ENCODE peak calls at places on chromosomes 11 and 22, in seven cellular contexts. Z, Q, C, O, I, E and G are unnamed samples.

GRCh38 chr11:73876424-73877300 is at the start of the genes COA4 and PAAF1:
- DNase-seq in Z (peak), Q (peak), C (peak), O (peak), I (peak), E (peak), G (peak)

GRCh38 chr22:30425616-30426394 is at the start of gene MTFP1:
- DNase-seq in Z (peak), Q (peak), C (peak), O (peak), I (peak), E (peak), G (peak)

GRCh38 chr11:117767071-117767470 is 29.9 kb downstream of the DSCAML1 start:
- DNase-seq in Z (no peak), Q (no peak), C (no peak), O (no peak), I (no peak), E (no peak), G (no peak)

GRCh38 chr11:2912498-2912897 is 16.7 kb downstream of the PHLDA2 start:
- DNase-seq in Z (no peak), Q (peak), C (no peak), O (no peak), I (no peak), E (no peak), G (no peak)

GRCh38 chr22:22565991-22566390 is 6.9 kb upstream of the PRAME start:
- DNase-seq in Z (no peak), Q (no peak), C (no peak), O (no peak), I (no peak), E (no peak), G (no peak)

GRCh38 chr11:32385998-32386397 is 49.3 kb downstream of the WT1 start:
- DNase-seq in Z (peak), Q (peak), C (no peak), O (no peak), I (peak), E (no peak), G (peak)

GRCh38 chr11:34915136-34916013 is 804 bp downstream of the APIP start:
- DNase-seq in Z (peak), Q (peak), C (no peak), O (no peak), I (peak), E (no peak), G (peak)

GRCh38 chr11:95231881-95232605 is 1.0 kb upstream of the SESN3 start:
- DNase-seq in Z (peak), Q (peak), C (peak), O (peak), I (peak), E (peak), G (peak)

GRCh38 chr11:88377151-88377550 is 39.6 kb upstream of the CTSC start:
- DNase-seq in Z (no peak), Q (no peak), C (no peak), O (no peak), I (no peak), E (no peak), G (no peak)

GRCh38 chr22:36329217-36330078 is 58.3 kb downstream of the MYH9 start:
- DNase-seq in Z (peak), Q (peak), C (no peak), O (peak), I (no peak), E (peak), G (no peak)

GRCh38 chr11:28585007-28585406 is 476.8 kb downstream of the METTL15 start:
- DNase-seq in Z (no peak), Q (peak), C (no peak), O (no peak), I (no peak), E (no peak), G (no peak)

GRCh38 chr11:12042215-12042676 is 33.8 kb upstream of the DKK3 start:
- DNase-seq in Z (peak), Q (peak), C (no peak), O (no peak), I (no peak), E (no peak), G (peak)

GRCh38 chr22:49400136-49400865 is 427.4 kb downstream of the BRD1 start:
- DNase-seq in Z (no peak), Q (no peak), C (no peak), O (no peak), I (no peak), E (no peak), G (no peak)